ENCODE peak calls at places on chromosomes 4 and X, in four cellular contexts. T, P, F and Q are unnamed samples.

GRCh38 chr4:185143596-185143969 is 517 bp downstream of the SLC25A4 start:
- DNase-seq in F (no peak), P (peak), T (no peak), Q (no peak)

GRCh38 chr4:173746424-173746823 is 216.4 kb upstream of the HAND2 start:
- DNase-seq in F (no peak), P (no peak), T (no peak), Q (no peak)

GRCh38 chr4:52868138-52868537 is 6.0 kb downstream of the RASL11B start:
- DNase-seq in F (no peak), P (peak), T (peak), Q (no peak)

GRCh38 chr4:95869961-95870500 is 30.1 kb downstream of the PDHA2 start:
- DNase-seq in T (peak), P (no peak), F (no peak), Q (no peak)

GRCh38 chr4:6319530-6320150 is 50.0 kb downstream of the WFS1 start:
- DNase-seq in T (no peak), P (no peak), F (no peak), Q (no peak)

GRCh38 chr4:92501456-92501855 is 197.7 kb downstream of the GRID2 start:
- DNase-seq in P (no peak), F (no peak), T (no peak), Q (no peak)

GRCh38 chrX:123184858-123185251 is 777 bp downstream of the GRIA3 start:
- DNase-seq in F (no peak), T (peak), P (no peak), Q (peak)

GRCh38 chrX:140765043-140765784 is 55.7 kb downstream of the LINC00632 start:
- DNase-seq in F (no peak), P (no peak), T (peak), Q (no peak)

GRCh38 chr4:5416637-5417036 is 291.7 kb downstream of the EVC2 start:
- DNase-seq in F (no peak), T (no peak), P (no peak), Q (no peak)

GRCh38 chr4:143489116-143489515 is 24.4 kb upstream of the SMARCA5 start:
- DNase-seq in T (no peak), P (no peak), F (no peak), Q (no peak)

GRCh38 chr4:107757293-107757692 is 37.3 kb upstream of the PAPSS1 start:
- DNase-seq in T (no peak), F (no peak), P (no peak), Q (no peak)

GRCh38 chrX:107541244-107541643 is 87.1 kb upstream of the PRPS1 start:
- DNase-seq in P (no peak), T (no peak), F (no peak), Q (no peak)

GRCh38 chr4:188138227-188138626 is 1.0 kb upstream of the TRIML1 start:
- DNase-seq in F (no peak), T (no peak), P (no peak), Q (no peak)

GRCh38 chr4:26273308-26273980 is 47.4 kb upstream of the RBPJ start:
- DNase-seq in F (no peak), P (peak), T (no peak), Q (no peak)

GRCh38 chr4:94244087-94244828 is 36.6 kb downstream of the SMARCAD1 start:
- DNase-seq in P (no peak), F (no peak), T (no peak), Q (no peak)

GRCh38 chr4:1967512-1968149 is 41.1 kb downstream of the NELFA start:
- DNase-seq in P (no peak), F (no peak), T (no peak), Q (no peak)

GRCh38 chr4:112889619-112890294 is 159.7 kb upstream of the ANK2 start:
- DNase-seq in F (no peak), P (no peak), T (no peak), Q (no peak)

GRCh38 chrX:57286507-57287251 is at the start of gene FAAH2:
- DNase-seq in P (no peak), F (no peak), T (peak), Q (no peak)

GRCh38 chrX:42096262-42096939 is 173.0 kb upstream of the CASK start:
- DNase-seq in T (no peak), F (peak), P (no peak), Q (no peak)

GRCh38 chrX:123685273-123685672 is 47.6 kb downstream of the THOC2 start:
- DNase-seq in P (no peak), F (no peak), T (no peak), Q (no peak)

GRCh38 chrX:108285361-108285760 is 152.9 kb downstream of the COL4A6 start:
- DNase-seq in T (no peak), P (no peak), F (no peak), Q (no peak)

GRCh38 chr4:95290702-95291101 is 258.1 kb downstream of the UNC5C start:
- DNase-seq in T (no peak), P (no peak), F (no peak), Q (no peak)

GRCh38 chr4:103996637-103997036 is 276.9 kb upstream of the TACR3 start:
- DNase-seq in T (peak), P (no peak), F (no peak), Q (peak)

GRCh38 chrX:112687189-112687691 is 7.5 kb upstream of the LHFPL1 start:
- DNase-seq in F (no peak), T (no peak), P (no peak), Q (no peak)

GRCh38 chrX:19343085-19343461 is 654 bp upstream of the PDHA1 start:
- DNase-seq in T (no peak), P (no peak), F (no peak), Q (no peak)

GRCh38 chr4:41991916-41992767 is 1.8 kb downstream of the SLC30A9 start:
- DNase-seq in F (no peak), P (no peak), T (no peak), Q (no peak)

GRCh38 chr4:99633772-99634171 is 23.9 kb downstream of the C4orf54 start:
- DNase-seq in T (no peak), P (no peak), F (no peak), Q (no peak)

GRCh38 chr4:6194458-6195195 is 5.7 kb downstream of the JAKMIP1 start:
- DNase-seq in T (no peak), P (no peak), F (no peak), Q (no peak)

GRCh38 chr4:118849867-118850812 is 14.2 kb upstream of the SEC24D start:
- DNase-seq in P (no peak), F (no peak), T (no peak), Q (no peak)

GRCh38 chrX:19785647-19786046 is 101.8 kb downstream of the SH3KBP1 start:
- DNase-seq in F (no peak), P (no peak), T (no peak), Q (no peak)

GRCh38 chrX:13747836-13748235 is 13.3 kb downstream of the OFD1 start:
- DNase-seq in P (no peak), F (peak), T (peak), Q (no peak)

GRCh38 chr4:61786226-61786625 is 586.1 kb downstream of the ADGRL3 start:
- DNase-seq in T (no peak), F (no peak), P (no peak), Q (no peak)

DNA sequence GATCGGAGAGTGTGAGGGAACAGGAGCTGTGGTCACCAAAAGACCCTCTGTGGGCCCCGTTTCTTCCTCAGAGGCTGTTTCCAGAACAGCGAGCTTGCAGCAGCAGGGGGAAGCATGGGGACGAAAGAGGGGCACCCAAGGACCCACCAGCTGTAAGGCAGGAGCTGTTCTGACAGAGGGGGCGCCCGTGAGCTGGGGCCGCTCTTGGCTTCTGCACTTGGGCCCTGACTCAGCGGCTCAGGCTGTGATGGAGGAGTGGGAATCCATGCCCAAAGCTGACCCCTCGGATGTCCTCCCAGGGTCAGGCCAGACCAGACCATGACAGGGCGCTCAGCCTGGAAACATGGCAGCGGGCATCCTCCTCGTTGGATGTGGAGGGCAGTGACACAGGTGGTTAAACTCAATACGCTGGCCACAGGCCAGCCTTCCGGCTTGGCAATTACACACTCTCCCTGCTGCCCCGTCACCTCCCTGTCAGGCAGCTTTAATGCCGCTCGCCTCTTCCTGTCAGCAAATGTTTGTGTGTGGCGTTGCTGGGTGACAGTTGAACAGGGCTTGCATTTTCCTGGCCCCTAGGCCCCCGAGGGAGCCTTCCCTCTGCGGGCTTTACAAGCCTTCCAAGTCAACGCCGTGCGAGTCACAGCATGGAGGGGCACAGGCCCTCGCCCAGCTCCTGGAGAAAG is 620.2 kb downstream of the BCOR start:
- DNase-seq in T (peak), F (no peak), P (peak), Q (peak)
- TF ChIP-seq CTCF in T (peak), F (peak), P (no peak), Q (peak)

GRCh38 chrX:144709841-144710240 is 537.5 kb upstream of the SPANXN1 start:
- DNase-seq in T (no peak), P (no peak), F (no peak), Q (no peak)
- TF ChIP-seq CTCF in T (no peak), P (no peak), F (no peak), Q (no peak)

DNA sequence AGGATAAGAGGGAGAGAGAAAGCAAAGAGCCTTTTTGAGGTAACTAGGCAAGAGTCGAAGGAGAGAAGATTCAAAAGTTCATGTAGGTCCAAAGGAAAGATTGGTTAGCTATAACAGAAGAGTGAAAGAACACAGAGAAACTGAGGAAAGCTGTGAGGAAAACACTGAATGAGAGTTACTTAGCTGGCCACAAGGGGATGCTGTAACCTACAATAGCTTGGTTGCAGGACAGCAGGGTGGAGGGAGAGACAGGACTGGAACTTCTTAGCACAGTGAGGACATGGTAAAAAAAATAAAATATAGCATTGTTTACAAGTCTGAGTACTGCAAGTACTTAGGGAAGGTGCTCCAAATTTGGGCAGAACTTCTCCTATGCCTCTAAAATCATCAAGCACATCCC is 48.3 kb downstream of the RAI2 start:
- DNase-seq in T (no peak), F (no peak), P (no peak), Q (no peak)
- TF ChIP-seq CTCF in T (peak), F (peak), P (peak), Q (peak)

GRCh38 chr4:81732980-81733379 is 261.3 kb upstream of the RASGEF1B start:
- DNase-seq in T (no peak), P (no peak), F (no peak), Q (no peak)
- TF ChIP-seq CTCF in T (no peak), P (no peak), F (no peak), Q (no peak)

DNA sequence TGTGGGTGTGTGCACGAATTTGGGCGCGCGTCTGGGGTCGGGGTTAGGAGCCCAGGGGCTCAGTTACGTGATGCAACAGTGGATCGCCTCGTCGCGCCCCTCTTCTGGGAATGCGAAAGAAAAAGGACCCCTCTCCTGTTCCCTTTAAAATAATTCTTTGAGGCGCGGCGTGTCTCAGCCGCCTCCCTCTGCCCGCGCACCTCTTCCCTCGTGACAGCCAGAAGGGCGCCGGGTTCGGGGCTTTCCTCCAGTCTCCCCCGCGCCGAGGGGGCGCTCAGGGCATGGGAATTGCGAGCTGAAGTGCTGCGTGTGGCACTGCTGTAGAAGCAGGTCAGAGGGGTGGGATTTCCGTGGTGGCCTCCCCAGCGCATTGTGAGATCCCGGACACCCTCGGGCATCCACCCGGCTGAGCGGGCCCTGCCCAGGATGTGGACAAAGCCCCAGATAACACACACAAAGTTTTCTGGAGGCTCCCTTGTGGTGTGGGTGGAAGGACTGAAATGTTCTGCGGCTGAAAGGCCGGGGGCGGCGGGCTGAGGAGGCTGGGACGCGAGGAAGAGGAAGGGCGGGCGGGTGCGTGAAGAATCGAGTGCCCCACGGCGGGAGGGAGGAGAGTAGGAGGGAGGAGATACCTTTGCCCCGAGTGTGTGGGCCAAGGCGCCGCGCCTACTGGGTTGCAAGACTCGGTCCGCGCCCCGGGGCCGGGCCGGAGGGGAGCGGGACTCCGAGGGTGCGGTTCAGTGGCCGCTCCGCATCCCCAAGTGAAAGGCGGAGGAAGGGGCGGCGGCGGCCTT is 697 bp downstream of the SEPTIN11 start:
- DNase-seq in P (peak), F (no peak), T (peak), Q (peak)
- TF ChIP-seq CTCF in P (no peak), F (no peak), T (no peak), Q (no peak)

GRCh38 chr4:3046623-3047022 is 27.7 kb downstream of the HTT-AS start:
- DNase-seq in F (no peak), T (no peak), P (no peak), Q (no peak)

GRCh38 chr4:3046149-3046548 is 28.2 kb downstream of the HTT-AS start:
- DNase-seq in P (no peak), F (no peak), T (no peak), Q (no peak)

GRCh38 chr4:3045500-3045850 is 28.9 kb downstream of the HTT-AS start:
- DNase-seq in T (no peak), P (peak), F (no peak), Q (no peak)

GRCh38 chr4:3044812-3045499 is 29.4 kb downstream of the HTT-AS start:
- DNase-seq in P (no peak), F (no peak), T (no peak), Q (no peak)

GRCh38 chr4:3047464-3048286 is 26.7 kb downstream of the HTT-AS start:
- DNase-seq in T (peak), F (no peak), P (peak), Q (peak)
- TF ChIP-seq CTCF in T (peak), F (peak), P (peak), Q (peak)

GRCh38 chr4:153794001-153794400 is 5.1 kb upstream of the SFRP2 start:
- DNase-seq in F (no peak), P (no peak), T (no peak), Q (no peak)

GRCh38 chr4:153792893-153793227 is 4.0 kb upstream of the SFRP2 start:
- DNase-seq in P (no peak), F (no peak), T (peak), Q (no peak)

GRCh38 chr4:153790962-153791551 is 2.2 kb upstream of the SFRP2 start:
- DNase-seq in T (peak), P (peak), F (no peak), Q (peak)

GRCh38 chr4:153789741-153790651 is 1.1 kb upstream of the SFRP2 start:
- DNase-seq in P (no peak), T (peak), F (no peak), Q (peak)

DNA sequence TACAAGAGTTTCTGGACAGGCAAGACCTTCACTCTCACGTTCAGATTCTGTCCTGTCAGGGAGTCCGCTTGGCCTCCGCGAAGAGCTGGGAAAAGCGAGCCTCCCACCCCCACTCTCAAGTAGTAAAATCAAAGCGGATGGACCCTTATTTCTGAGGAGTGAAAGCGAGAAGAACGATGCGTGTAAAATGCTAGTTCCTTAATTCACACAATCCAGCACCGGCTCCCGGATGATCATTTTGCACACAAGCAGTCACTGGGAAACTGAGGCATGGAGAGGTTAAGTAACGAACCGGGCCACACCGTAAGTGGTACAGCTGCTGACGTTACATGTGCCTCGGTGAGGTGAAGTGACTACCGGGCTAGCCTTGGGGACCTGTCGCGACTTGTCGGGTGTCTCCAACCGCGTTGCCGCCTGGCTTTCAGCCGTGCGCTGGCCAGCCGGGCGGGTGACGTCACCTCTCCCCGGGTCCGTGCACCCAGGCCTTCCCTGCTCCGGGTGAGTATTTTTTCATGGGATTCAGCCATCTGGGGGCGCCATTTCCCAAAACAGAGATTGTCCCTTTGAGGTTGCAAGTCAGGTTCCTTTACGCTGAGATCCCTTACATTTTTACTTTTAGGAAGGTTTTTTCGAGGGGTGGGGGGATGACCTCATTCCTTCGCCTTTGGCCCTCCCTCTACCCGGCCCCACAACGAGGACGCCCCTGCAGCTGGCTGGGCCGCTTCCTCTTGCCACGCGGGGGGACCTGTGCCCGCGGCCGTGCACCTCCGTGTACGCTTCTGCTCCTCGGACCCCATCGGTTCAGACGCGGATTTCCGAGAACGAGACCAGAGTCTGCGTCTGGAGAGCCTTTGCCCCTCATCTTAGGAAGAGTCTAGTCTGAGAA is 3.4 kb upstream of the SFRP2 start:
- DNase-seq in T (peak), P (peak), F (no peak), Q (peak)
- TF ChIP-seq CTCF in T (peak), P (no peak), F (peak), Q (peak)

DNA sequence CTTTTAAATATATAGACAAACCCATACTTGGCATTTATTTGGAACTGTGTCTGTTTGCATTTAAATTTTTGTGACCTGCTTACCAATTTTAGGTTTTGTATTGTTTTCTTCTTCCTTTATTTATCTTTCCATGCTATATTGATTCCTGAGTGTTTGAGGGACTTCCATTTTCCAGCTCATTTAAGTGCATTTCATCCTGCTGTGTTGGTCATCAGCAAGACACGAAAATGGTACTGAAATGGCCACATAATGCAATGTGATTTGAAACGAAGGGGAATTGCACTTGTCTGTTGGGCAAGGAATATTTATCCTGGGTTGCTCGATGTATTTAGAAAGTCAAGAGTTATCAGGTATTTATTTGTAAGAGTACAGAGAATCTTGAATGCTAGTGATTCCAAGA is 524.3 kb upstream of the MAGEB2 start:
- DNase-seq in P (no peak), T (no peak), F (no peak), Q (no peak)
- TF ChIP-seq CTCF in P (no peak), T (no peak), F (no peak), Q (no peak)